ENCODE peak calls at places on chromosomes 13 and 19, in five cellular contexts. E is A549, R is brain microvascular endothelial cell, F is PC-3, N is endodermal cell. H is an unnamed sample.

GRCh38 chr19:31349160-31349881 is at the start of gene TSHZ3:
- DNase-seq in E (peak; percentile 78), R (peak; percentile 59), F (peak; percentile 10), N (peak; percentile 89), H (peak; percentile 55)

GRCh38 chr13:50485979-50486935 is 357.2 kb downstream of the DLEU7 start:
- DNase-seq in E (no peak), R (peak; percentile 81), F (no peak), N (peak; percentile 49), H (no peak)

GRCh38 chr13:24107955-24108614 is 52.4 kb upstream of the SPATA13 start:
- DNase-seq in E (no peak), R (no peak), F (no peak), N (peak; percentile 61), H (no peak)

GRCh38 chr19:34217952-34218817 is 36.2 kb upstream of the GARRE1 start:
- DNase-seq in E (peak; percentile 57), R (peak; percentile 98), F (peak; percentile 96), N (no peak), H (no peak)

GRCh38 chr13:97257228-97257755 is 35.2 kb downstream of the MBNL2 start:
- DNase-seq in E (peak; percentile 23), R (no peak), F (peak; percentile 31), N (no peak), H (no peak)

GRCh38 chr13:80939581-80939980 is 598.7 kb upstream of the SPRY2 start:
- DNase-seq in E (no peak), R (no peak), F (no peak), N (peak; percentile 64), H (no peak)

GRCh38 chr13:20873348-20873747 is 29.2 kb downstream of the XPO4 start:
- DNase-seq in E (no peak), R (no peak), F (peak; percentile 59), N (no peak), H (no peak)

GRCh38 chr13:51832471-51833152 is 12.4 kb downstream of the TMEM272 start:
- DNase-seq in E (peak; percentile 20), R (no peak), F (peak; percentile 17), N (peak; percentile 68), H (no peak)

GRCh38 chr13:113559901-113560644 is 24.5 kb upstream of the TFDP1 start:
- DNase-seq in E (no peak), R (no peak), F (no peak), N (peak; percentile 18), H (no peak)

GRCh38 chr19:5225486-5226345 is 114.9 kb downstream of the PTPRS start:
- DNase-seq in E (no peak), R (no peak), F (no peak), N (peak; percentile 83), H (peak; percentile 20)

GRCh38 chr19:6196361-6196760 is 60.9 kb downstream of the ACSBG2 start:
- DNase-seq in E (no peak), R (no peak), F (no peak), N (no peak), H (no peak)

GRCh38 chr19:31436121-31436776 is 87.0 kb upstream of the TSHZ3 start:
- DNase-seq in E (no peak), R (no peak), F (no peak), N (no peak), H (no peak)

GRCh38 chr13:77136902-77137420 is 110.0 kb upstream of the FBXL3 start:
- DNase-seq in E (no peak), R (peak; percentile 88), F (no peak), N (no peak), H (no peak)

GRCh38 chr19:53549354-53549753 is 11.4 kb downstream of the ZNF331 start:
- DNase-seq in E (no peak), R (peak; percentile 28), F (no peak), N (no peak), H (no peak)

GRCh38 chr13:94708031-94708571 is 4.2 kb downstream of the SOX21 start:
- DNase-seq in E (no peak), R (no peak), F (no peak), N (peak; percentile 84), H (no peak)

GRCh38 chr19:29940971-29941585 is 961 bp upstream of the URI1 start:
- DNase-seq in E (no peak), R (no peak), F (no peak), N (no peak), H (no peak)

GRCh38 chr13:50910483-50910805 is 853 bp downstream of the RNASEH2B start:
- DNase-seq in E (peak; percentile 64), R (no peak), F (peak; percentile 25), N (peak; percentile 80), H (peak; percentile 14)

GRCh38 chr19:55134732-55135131 is 14.3 kb downstream of the TNNT1 start:
- DNase-seq in E (no peak), R (no peak), F (no peak), N (no peak), H (no peak)

GRCh38 chr19:49231389-49231788 is 73.8 kb downstream of the TRPM4 start:
- DNase-seq in E (no peak), R (no peak), F (no peak), N (peak; percentile 75), H (no peak)

GRCh38 chr19:39345956-39346355 is 3.7 kb downstream of the SAMD4B start:
- DNase-seq in E (no peak), R (no peak), F (no peak), N (no peak), H (no peak)
- TF ChIP-seq CTCF in E (no peak), R (peak; percentile 35), F (no peak), N (peak; percentile 34), H (peak; percentile 24)

DNA sequence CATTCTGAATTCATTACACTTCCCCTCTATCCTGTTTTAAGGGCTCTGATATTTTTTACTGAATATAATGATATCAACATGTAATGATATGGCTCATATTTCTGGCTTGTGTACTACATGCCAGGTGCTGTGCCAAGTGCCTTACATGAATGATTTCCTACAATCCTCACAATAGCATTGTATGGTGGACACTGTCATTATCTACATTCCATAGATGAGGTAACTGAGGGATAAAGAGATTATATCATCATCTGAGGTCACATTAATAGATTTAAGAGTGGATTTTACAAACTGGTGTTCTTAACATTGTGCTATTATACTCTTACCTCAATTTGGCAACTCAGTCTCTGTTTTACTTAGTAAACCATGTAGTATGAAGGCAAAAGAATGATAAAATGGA is 502.0 kb downstream of the LIG4 start:
- DNase-seq in E (no peak), R (no peak), F (no peak), N (no peak), H (no peak)
- TF ChIP-seq CTCF in E (no peak), R (no peak), F (no peak), N (no peak), H (no peak)

DNA sequence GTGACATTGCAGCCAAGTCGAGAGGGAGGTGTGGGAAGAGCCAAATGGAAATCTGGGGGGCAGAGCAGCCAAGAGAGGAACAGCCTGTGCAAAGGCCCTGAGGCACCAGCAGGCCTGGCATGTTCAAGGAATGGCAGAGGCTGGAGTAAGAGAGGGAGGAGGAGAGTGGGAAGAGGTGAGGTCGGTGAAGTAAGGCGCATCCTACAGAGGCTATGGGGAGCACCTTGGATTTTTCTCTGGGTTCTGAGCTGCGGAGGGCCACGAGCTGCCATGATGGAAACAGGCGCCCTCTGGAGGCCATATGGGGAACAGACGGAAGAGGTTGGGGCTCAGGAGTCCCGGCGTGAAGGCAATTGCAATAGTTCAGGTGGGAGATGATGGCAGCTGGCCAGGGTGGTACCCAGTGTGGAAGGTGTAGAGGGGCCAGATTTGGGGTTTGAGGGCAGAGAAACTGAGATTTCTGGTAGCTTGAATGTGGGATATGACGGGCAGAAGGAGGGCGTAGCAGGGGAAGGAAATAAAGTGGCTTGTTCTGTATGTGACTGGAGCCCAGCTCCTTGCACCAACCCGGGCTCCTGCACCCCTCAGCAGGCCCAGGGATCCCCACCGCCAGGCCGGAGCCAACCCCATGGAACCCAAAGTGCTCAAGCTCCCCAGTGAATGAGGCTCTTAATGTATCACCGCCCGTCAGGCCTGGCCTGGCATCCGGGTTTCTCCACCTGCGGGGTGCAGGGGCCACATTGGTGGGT is 20.5 kb upstream of the STRN4 start:
- DNase-seq in E (peak; percentile 75), R (no peak), F (peak; percentile 50), N (peak; percentile 90), H (no peak)
- TF ChIP-seq CTCF in E (peak; percentile 87), R (peak; percentile 87), F (peak; percentile 83), N (peak; percentile 89), H (peak; percentile 69)

DNA sequence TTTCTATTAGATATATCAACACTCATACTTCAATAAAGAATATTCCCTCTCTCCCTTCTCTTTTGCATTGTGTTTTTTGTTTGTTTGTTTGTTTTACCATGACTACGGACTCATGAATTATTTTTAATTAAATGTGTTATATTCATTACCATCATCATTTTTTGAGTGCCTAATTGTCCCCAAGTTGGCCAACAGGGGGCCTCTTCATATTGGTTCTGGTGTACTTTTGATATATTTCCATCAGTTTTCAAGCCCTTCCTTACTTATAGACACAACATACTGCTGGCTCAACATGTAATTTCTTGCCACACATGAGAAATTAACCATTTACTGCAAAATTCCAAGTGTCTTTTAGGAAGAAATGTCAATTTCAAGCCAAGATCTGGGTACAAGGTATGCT is 54.5 kb upstream of the GPC6 start:
- DNase-seq in E (no peak), R (no peak), F (no peak), N (no peak), H (no peak)
- TF ChIP-seq CTCF in E (no peak), R (peak; percentile 40), F (peak; percentile 41), N (peak; percentile 84), H (peak; percentile 47)

GRCh38 chr13:110944121-110944967 is 29.5 kb upstream of the ANKRD10 start:
- DNase-seq in E (peak; percentile 65), R (peak; percentile 52), F (peak; percentile 70), N (peak; percentile 69), H (no peak)
- TF ChIP-seq CTCF in E (peak; percentile 44), R (peak; percentile 84), F (peak; percentile 86), N (peak; percentile 85), H (peak; percentile 63)

DNA sequence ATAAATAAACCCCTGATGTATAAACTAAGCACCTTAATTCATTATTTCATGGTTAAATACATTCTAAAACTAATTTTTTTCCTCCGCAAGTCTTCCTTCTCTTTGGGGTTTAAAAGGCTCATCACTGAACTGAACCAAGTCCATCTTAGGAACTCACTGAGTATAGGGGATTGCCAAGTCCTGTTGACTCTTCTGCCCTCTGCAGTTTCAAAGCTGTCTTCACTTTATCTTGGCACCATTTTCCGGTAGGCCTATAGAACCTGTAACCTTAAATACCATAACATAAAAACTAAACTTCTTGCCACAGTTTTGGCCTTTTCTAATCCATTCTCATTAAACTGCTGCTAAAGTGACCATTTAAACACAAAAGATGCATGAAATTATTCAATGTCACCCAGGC is 66.5 kb upstream of the USPL1 start:
- DNase-seq in E (peak; percentile 45), R (no peak), F (peak; percentile 58), N (no peak), H (no peak)
- TF ChIP-seq CTCF in E (peak; percentile 27), R (peak; percentile 55), F (peak; percentile 56), N (peak; percentile 78), H (peak; percentile 22)

H was measured in progenitor cell of endocrine pancreas.